ENCODE peak calls at places on chromosomes 12 and 14, in nine cellular contexts. K, S, O, V, U, Q, I, L and F are unnamed samples.

GRCh38 chr12:108475396-108475795 is 39.7 kb upstream of the FICD start:
- DNase-seq in K (no peak), S (no peak), O (no peak), V (peak; percentile 76), U (no peak), Q (no peak), I (no peak), L (no peak), F (no peak)

GRCh38 chr12:104656921-104657320 is 200.2 kb downstream of the CHST11 start:
- DNase-seq in K (no peak), S (no peak), O (no peak), V (peak; percentile 34), U (peak; percentile 88), Q (no peak), I (no peak), L (no peak), F (no peak)

GRCh38 chr12:132812631-132813305 is 15.9 kb downstream of the GOLGA3 start:
- DNase-seq in K (no peak), S (no peak), O (no peak), V (peak; percentile 68), U (no peak), Q (no peak), I (peak; percentile 34), L (no peak), F (no peak)

GRCh38 chr12:22190-22529 is 44.4 kb upstream of the IQSEC3 start:
- DNase-seq in K (no peak), S (no peak), O (no peak), V (no peak), U (no peak), Q (no peak), I (no peak), L (peak; percentile 8), F (no peak)

GRCh38 chr12:48388938-48389337 is 38.2 kb upstream of the ZNF641 start:
- DNase-seq in K (no peak), S (no peak), O (no peak), V (peak; percentile 81), U (peak; percentile 8), Q (no peak), I (no peak), L (no peak), F (no peak)

GRCh38 chr12:79691299-79692248 is 810 bp upstream of the PAWR start:
- DNase-seq in K (no peak), S (no peak), O (no peak), V (peak; percentile 84), U (peak; percentile 83), Q (peak; percentile 56), I (peak; percentile 10), L (no peak), F (no peak)

GRCh38 chr12:95390192-95390591 is 83.8 kb upstream of the METAP2 start:
- DNase-seq in K (no peak), S (no peak), O (no peak), V (no peak), U (no peak), Q (no peak), I (no peak), L (no peak), F (no peak)

GRCh38 chr14:85057266-85057665 is 472.7 kb upstream of the FLRT2 start:
- DNase-seq in K (no peak), S (no peak), O (no peak), V (no peak), U (no peak), Q (no peak), I (no peak), L (no peak), F (no peak)

GRCh38 chr12:29032431-29032830 is 116.6 kb upstream of the FAR2 start:
- DNase-seq in K (no peak), S (no peak), O (no peak), V (no peak), U (no peak), Q (no peak), I (no peak), L (no peak), F (no peak)

GRCh38 chr12:130199536-130200390 is 37.5 kb downstream of the FZD10 start:
- DNase-seq in K (no peak), S (no peak), O (no peak), V (no peak), U (no peak), Q (no peak), I (no peak), L (no peak), F (no peak)

GRCh38 chr12:6226701-6227096 is 26.5 kb downstream of the CD9 start:
- DNase-seq in K (no peak), S (no peak), O (peak; percentile 80), V (no peak), U (peak; percentile 65), Q (no peak), I (no peak), L (no peak), F (peak; percentile 75)

GRCh38 chr12:116009805-116010204 is 267.7 kb downstream of the MED13L start:
- DNase-seq in K (no peak), S (no peak), O (no peak), V (no peak), U (no peak), Q (peak; percentile 16), I (no peak), L (no peak), F (no peak)

GRCh38 chr14:65824285-65824977 is 411.9 kb downstream of the FUT8 start:
- DNase-seq in K (peak; percentile 57), S (peak; percentile 44), O (no peak), V (peak; percentile 54), U (peak; percentile 82), Q (peak; percentile 58), I (peak; percentile 58), L (no peak), F (no peak)